ENCODE peak calls at places on chromosomes 1 and 21, in four cellular contexts. U, P, Y and C are unnamed samples. For H3K9me3, the result is how much of the 10 kb centered on the place peaks cover.

GRCh38 chr1:183590225-183591191 is at the start of gene NCF2:
- DNase-seq in U (peak), P (no peak), Y (peak), C (no peak)

GRCh38 chr1:57886376-57886775 is 462.5 kb upstream of the DAB1 start:
- DNase-seq in U (no peak), P (no peak), Y (no peak), C (no peak)

GRCh38 chr1:211343607-211344334 is 17.1 kb downstream of the TRAF5 start:
- DNase-seq in U (no peak), P (no peak), Y (no peak), C (no peak)

GRCh38 chr21:33261635-33262034 is 4.5 kb upstream of the IL10RB start:
- DNase-seq in U (no peak), P (no peak), Y (no peak), C (no peak)

GRCh38 chr1:203619091-203619780 is 7.4 kb upstream of the ATP2B4 start:
- DNase-seq in U (no peak), P (no peak), Y (no peak), C (no peak)

GRCh38 chr1:180927348-180927747 is 14.7 kb downstream of the KIAA1614 start:
- DNase-seq in U (no peak), P (no peak), Y (no peak), C (no peak)

GRCh38 chr1:234605983-234606730 is 3.8 kb downstream of the IRF2BP2 start:
- DNase-seq in U (peak), P (no peak), Y (peak), C (no peak)

GRCh38 chr1:170214117-170214979 is 68.6 kb downstream of the NTMT2 start:
- DNase-seq in U (peak), P (no peak), Y (no peak), C (no peak)

GRCh38 chr1:29551123-29551522 is 314.8 kb downstream of the PTPRU start:
- DNase-seq in U (no peak), P (no peak), Y (peak), C (no peak)

GRCh38 chr1:206797534-206798383 is 25.5 kb upstream of the IL10 start:
- DNase-seq in U (no peak), P (no peak), Y (peak), C (peak)

GRCh38 chr1:162206749-162207635 is 137.5 kb downstream of the NOS1AP start:
- DNase-seq in U (peak), P (no peak), Y (no peak), C (peak)

GRCh38 chr1:83905315-83905907 is 93.5 kb downstream of the TTLL7 start:
- DNase-seq in U (no peak), P (no peak), Y (no peak), C (peak)

GRCh38 chr1:151902858-151903257 is 6.5 kb downstream of the THEM4 start:
- DNase-seq in U (no peak), P (no peak), Y (no peak), C (no peak)

GRCh38 chr21:32844653-32845443 is 73.3 kb upstream of the PAXBP1 start:
- DNase-seq in U (peak), P (no peak), Y (no peak), C (peak)

GRCh38 chr1:36369061-36369470 is 16.7 kb downstream of the STK40 start:
- DNase-seq in U (peak), P (peak), Y (peak), C (peak)

DNA sequence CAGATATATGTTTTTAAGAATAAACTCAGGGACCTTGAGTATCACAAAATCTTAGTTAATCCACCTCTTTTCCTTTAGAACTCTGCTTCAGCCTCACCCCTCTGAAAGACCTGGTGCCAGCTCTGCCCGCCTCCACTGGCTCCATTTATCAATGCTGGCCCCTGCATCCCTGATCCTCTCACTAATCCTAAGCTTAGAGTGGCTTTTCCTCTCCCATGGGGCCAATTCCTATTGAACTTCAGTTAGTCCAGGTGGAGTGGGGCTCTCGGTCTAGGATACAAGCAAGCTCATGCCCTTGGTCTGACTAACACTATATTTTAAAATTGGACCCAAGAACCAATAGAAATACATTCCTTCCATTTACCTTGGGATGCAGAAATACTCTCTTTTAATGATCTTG is 87.0 kb downstream of the RGS7 start:
- DNase-seq in U (no peak), P (no peak), Y (no peak), C (no peak)
- TF ChIP-seq CTCF in U (no peak), P (no peak), Y (no peak), C (no peak)

DNA sequence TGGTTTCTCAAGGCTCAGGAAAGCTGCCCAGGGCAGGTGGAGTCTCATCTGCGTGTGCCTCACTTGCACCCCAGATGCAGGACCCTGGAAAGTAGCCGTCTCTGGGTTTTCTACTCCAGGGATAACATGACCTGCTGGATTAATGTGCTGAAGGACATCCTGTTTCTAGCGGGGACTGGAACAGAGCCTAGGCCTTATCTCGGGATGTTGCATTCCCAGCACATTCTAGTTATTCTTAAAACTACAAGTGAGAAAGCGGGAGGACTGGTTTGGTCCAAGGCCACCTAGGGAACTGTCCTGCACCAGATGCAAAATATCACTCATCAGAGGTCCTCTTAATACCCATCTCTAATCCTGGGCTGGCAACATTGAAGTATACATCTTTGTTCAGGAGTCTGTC is 179.9 kb downstream of the ZC3H11B start:
- DNase-seq in U (no peak), P (no peak), Y (no peak), C (peak)
- H3K4me3 ChIP-seq in U (no peak), P (no peak), Y (no peak), C (no peak)

GRCh38 chr1:49817681-49818080 is 206.1 kb downstream of the AGBL4 start:
- DNase-seq in U (no peak), P (no peak), Y (no peak), C (no peak)
- H3K9me3 ChIP-seq in U (under half), P (under half), Y (under half), C (under half)

GRCh38 chr1:17272066-17272465 is 23.2 kb downstream of the PADI3 start:
- DNase-seq in U (no peak), P (no peak), Y (peak), C (no peak)

GRCh38 chr1:17273096-17273495 is 24.2 kb downstream of the PADI3 start:
- DNase-seq in U (no peak), P (no peak), Y (peak), C (no peak)

GRCh38 chr1:17272641-17273040 is 23.7 kb downstream of the PADI3 start:
- DNase-seq in U (no peak), P (no peak), Y (peak), C (no peak)

GRCh38 chr1:17276568-17276967 is 27.7 kb downstream of the PADI3 start:
- DNase-seq in U (peak), P (no peak), Y (peak), C (peak)

DNA sequence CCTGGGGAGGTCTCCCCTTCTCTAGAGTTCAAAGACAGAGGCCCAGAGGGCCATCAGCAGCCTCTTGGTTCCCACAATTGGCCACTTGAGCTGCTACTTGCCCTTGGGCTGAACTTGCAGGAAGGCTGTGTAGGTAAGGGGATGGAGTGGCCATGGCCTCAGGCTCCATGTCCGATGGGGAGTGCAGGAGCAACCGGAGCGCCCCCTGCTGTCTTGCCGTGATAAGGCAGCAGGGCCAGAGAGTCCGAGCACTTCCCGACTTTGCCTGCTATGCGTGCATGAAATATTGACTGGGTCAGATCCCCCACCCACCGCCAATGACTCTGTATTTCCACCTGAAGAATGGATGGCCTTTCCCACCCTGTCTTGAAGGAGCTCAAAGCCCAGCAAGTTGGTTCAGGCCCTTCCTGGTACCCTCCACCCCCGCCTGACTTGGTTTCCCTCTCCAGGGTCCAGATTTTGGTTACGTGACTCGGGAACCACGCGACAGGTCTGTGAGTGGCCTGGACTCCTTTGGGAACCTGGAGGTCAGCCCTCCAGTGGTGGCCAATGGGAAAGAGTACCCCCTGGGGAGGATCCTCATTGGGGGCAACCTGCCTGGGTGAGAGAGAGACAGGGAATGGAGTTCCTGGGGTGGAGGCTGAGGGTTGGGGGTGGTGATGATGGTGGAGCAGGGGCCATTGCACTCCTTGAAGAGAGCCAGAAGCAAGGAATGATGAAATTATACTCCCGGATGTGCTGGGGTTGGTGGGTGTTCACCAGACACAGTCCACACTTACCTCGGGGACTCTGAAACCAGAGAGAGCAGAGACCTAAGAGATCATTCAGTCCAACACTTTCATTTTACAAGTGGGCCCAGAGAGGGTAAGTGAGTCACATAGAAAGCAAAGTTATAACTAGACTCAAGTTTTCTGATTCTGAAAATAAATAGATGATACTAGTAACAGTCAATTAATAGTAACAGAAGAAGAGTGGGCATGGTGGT is 25.6 kb downstream of the PADI3 start:
- DNase-seq in U (peak), P (no peak), Y (peak), C (peak)
- TF ChIP-seq CTCF in U (peak), P (no peak), Y (peak), C (peak)